ENCODE peak calls at places on chromosomes 12 and 14, in six cellular contexts. A is sigmoid colon, U is pancreas, K is heart right ventricle, T is gastrocnemius medialis, I is astrocyte. M is an unnamed sample.
A peak's percentile ranks its signal among the peaks of the same experiment; 100 is the strongest.

GRCh38 chr12:53735-54095 is 12.9 kb upstream of the IQSEC3 start:
- DNase-seq in A (no peak), I (no peak), T (no peak), U (no peak), K (no peak), M (no peak)

GRCh38 chr14:52266179-52266578 is 1.3 kb upstream of the PTGDR start:
- DNase-seq in I (peak; percentile 53), U (peak; percentile 13), A (peak; percentile 85), T (peak; percentile 33), K (no peak), M (peak; percentile 75)

GRCh38 chr12:124713436-124714082 is 146.1 kb upstream of the NCOR2 start:
- DNase-seq in U (no peak), T (no peak), A (peak; percentile 81), K (no peak), I (peak; percentile 93), M (peak; percentile 51)

GRCh38 chr12:77599782-77600491 is 230.8 kb upstream of the NAV3 start:
- DNase-seq in U (no peak), T (no peak), I (no peak), A (no peak), K (no peak), M (no peak)

GRCh38 chr14:22071001-22071400 is 397.4 kb upstream of the OR4E1 start:
- DNase-seq in T (no peak), K (no peak), I (no peak), A (no peak), U (no peak), M (no peak)

GRCh38 chr14:74763803-74764531 is 851 bp downstream of the YLPM1 start:
- DNase-seq in I (peak; percentile 18), K (no peak), U (peak; percentile 17), A (peak; percentile 65), T (no peak), M (peak; percentile 23)

GRCh38 chr12:46108721-46109120 is 118.3 kb upstream of the SCAF11 start:
- DNase-seq in A (no peak), I (no peak), U (no peak), K (no peak), T (no peak), M (no peak)

GRCh38 chr14:52111583-52111982 is 42.7 kb upstream of the NID2 start:
- DNase-seq in T (no peak), A (no peak), U (no peak), K (no peak), I (peak; percentile 63), M (no peak)

GRCh38 chr12:109961612-109962011 is 34.6 kb downstream of the GIT2 start:
- DNase-seq in A (no peak), U (no peak), I (peak; percentile 40), T (no peak), K (no peak), M (no peak)

GRCh38 chr12:2851931-2852330 is 4.9 kb downstream of the TEX52 start:
- DNase-seq in K (no peak), I (no peak), A (no peak), T (no peak), U (no peak), M (no peak)

GRCh38 chr12:115259968-115260806 is 576.2 kb upstream of the TBX3 start:
- DNase-seq in U (no peak), T (no peak), K (no peak), I (no peak), A (no peak), M (no peak)

GRCh38 chr12:91109148-91109564 is 2.1 kb downstream of the LUM start:
- DNase-seq in A (peak; percentile 85), T (peak; percentile 11), U (peak; percentile 68), I (peak; percentile 80), K (peak; percentile 75), M (peak; percentile 83)

GRCh38 chr12:54657048-54657696 is 9.0 kb upstream of the DCD start:
- DNase-seq in K (no peak), T (no peak), I (no peak), A (no peak), U (no peak), M (no peak)

GRCh38 chr12:5272061-5272820 is 159.7 kb upstream of the NTF3 start:
- DNase-seq in I (peak; percentile 42), T (no peak), A (no peak), K (no peak), U (no peak), M (no peak)

GRCh38 chr12:91367234-91367849 is 184.7 kb upstream of the DCN start:
- DNase-seq in T (no peak), U (no peak), K (no peak), I (no peak), A (no peak), M (no peak)

GRCh38 chr14:78840898-78841297 is 670.7 kb downstream of the NRXN3 start:
- DNase-seq in U (no peak), K (no peak), T (no peak), A (no peak), I (no peak), M (no peak)

GRCh38 chr12:20494803-20495202 is 126.5 kb downstream of the PDE3A start:
- DNase-seq in T (no peak), A (no peak), I (no peak), K (no peak), U (no peak), M (no peak)
- H3K4me3 ChIP-seq in T (no peak overlapping the region), A (no peak overlapping the region), I (no peak overlapping the region), K (no peak overlapping the region), U (no peak overlapping the region), M (no peak overlapping the region)

GRCh38 chr12:121129705-121130147 is 3.0 kb upstream of the P2RX7 start:
- DNase-seq in T (no peak), I (no peak), U (no peak), K (no peak), A (no peak), M (no peak)

GRCh38 chr12:121131941-121132341 is 735 bp upstream of the P2RX7 start:
- DNase-seq in K (no peak), A (no peak), T (no peak), I (no peak), U (no peak), M (no peak)

GRCh38 chr12:121130866-121131373 is 1.8 kb upstream of the P2RX7 start:
- DNase-seq in T (no peak), K (no peak), I (no peak), U (no peak), A (no peak), M (no peak)

GRCh38 chr12:121127501-121127900 is 5.2 kb upstream of the P2RX7 start:
- DNase-seq in K (no peak), A (no peak), I (no peak), U (no peak), T (no peak), M (no peak)

DNA sequence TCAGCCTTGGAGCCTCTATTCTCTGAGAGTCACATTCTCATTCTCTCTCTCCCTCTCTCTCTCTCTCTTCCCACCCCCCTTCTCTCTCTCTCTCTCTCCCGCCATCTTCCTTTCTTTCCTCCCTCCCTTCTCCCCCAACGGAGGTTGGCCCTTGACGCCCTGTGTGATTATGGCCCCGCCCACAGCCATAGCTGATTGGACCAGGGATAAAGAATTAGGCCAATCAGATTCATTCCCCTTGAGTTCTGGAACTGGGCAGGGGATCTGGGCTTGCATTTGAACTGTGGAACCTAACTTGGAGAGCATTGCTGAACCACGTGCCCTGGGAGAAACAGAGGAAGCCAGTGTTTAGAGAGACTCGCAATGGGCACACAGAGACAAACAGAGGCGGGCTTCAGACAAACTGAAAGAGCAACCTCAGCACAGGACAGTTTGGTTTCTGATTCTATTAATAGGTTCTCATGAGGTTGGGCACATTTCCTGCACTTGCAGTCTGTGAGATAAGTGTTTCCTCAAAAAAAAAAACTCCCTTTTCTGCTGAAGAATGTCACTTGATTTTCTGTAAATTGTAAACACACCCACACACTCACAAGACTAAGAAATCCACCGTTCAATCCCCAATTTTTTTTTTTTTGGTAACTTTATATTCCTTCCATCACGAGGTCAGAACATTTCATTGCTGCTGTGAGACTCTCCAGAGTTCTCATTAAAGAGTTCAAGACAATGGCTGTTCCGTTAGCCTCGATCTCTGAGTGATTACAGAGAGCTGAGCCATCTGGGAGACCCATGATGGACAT is 3.6 kb upstream of the P2RX7 start:
- DNase-seq in K (peak; percentile 77), A (peak; percentile 94), U (peak; percentile 51), I (no peak), T (peak; percentile 31), M (peak; percentile 87)
- H3K4me3 ChIP-seq in K (peak overlapping the region; percentile 27), A (peak overlapping the region; percentile 6), U (no peak overlapping the region), I (no peak overlapping the region), T (peak overlapping the region; percentile 53), M (peak overlapping the region; percentile 20)

GRCh38 chr14:92647499-92648279 is 100.7 kb downstream of the LGMN start:
- DNase-seq in T (no peak), U (no peak), I (no peak), A (no peak), K (no peak), M (no peak)

GRCh38 chr14:92644601-92645515 is 103.6 kb downstream of the LGMN start:
- DNase-seq in U (no peak), I (no peak), T (no peak), K (no peak), A (no peak), M (no peak)

GRCh38 chr14:92646952-92647461 is 101.4 kb downstream of the LGMN start:
- DNase-seq in K (no peak), A (peak; percentile 94), U (no peak), T (no peak), I (peak; percentile 91), M (peak; percentile 86)

GRCh38 chr14:92644166-92644565 is 104.3 kb downstream of the LGMN start:
- DNase-seq in T (no peak), K (no peak), A (no peak), I (peak; percentile 60), U (no peak), M (no peak)

DNA sequence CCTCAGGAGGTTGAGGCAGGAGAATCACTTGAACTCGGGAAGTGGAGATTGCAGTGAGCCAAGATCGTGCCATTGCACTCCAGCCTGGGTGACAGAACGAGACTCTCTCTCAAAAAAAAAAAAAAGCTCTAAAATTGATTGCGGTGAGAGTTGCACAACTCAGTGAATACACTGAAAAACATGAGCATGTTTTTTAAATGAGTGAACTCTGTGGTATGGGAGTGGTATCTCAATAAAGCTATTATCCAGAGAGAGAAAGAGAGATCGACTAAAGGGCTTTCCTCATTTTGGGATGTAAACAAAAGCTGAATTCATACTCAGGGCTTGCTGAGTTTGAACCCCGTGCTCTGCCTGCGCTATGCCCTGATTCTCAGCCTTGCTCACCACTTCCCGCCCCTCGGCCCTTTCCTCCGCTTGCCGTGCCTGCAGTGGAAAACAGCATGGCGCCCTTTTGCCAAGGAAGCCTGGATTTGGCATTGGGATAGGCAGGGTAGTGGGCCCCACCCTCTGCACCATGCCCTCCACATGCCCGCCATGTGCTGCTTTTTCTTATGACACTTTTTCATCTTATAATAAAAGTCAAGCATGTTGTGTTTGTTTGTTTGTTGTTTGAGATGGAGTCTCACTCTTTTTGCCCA is 102.5 kb downstream of the LGMN start:
- DNase-seq in U (no peak), A (no peak), T (no peak), K (no peak), I (peak; percentile 85), M (no peak)
- H3K4me3 ChIP-seq in U (no peak overlapping the region), A (no peak overlapping the region), T (no peak overlapping the region), K (no peak overlapping the region), I (no peak overlapping the region), M (no peak overlapping the region)

DNA sequence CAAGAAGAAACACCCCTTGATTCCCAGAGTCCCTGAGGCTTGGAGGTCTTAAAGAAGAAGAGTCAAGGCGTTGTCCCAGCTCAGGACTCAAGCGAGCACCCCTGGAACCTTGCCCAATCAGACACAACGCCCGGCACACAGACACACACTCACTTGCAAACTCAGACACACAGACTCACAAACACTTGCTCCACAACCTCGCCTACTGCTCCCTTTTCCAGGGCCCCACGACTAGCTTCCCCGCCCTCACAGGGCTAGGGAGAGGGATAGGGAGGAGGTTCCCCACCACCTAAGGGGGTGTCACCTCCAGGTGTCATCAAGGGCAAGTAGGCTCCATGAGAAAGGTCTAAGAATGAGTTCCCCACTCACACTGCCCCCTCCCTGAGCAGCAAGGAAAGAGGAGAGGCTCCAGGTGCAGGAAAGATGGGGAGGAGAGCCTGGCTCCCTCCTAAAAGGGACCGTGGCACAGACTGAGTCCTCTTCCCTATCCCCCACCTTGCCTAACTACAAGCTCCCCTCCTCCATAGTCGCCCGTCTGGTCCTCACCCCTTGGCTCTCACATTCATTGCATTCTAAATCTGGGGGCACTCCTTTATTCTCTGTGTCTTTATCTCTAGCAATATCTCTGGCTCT is 717 bp downstream of the WNT10B start:
- DNase-seq in K (no peak), I (no peak), U (no peak), A (no peak), T (no peak), M (no peak)
- H3K4me3 ChIP-seq in K (peak overlapping the region; percentile 42), I (no peak overlapping the region), U (no peak overlapping the region), A (peak overlapping the region; percentile 26), T (no peak overlapping the region), M (peak overlapping the region; percentile 34)

M was measured in tibial artery.